ENCODE peak calls at places on chromosomes 1 and 21, in six cellular contexts. S is left cardiac atrium; I is CD8-positive, alpha-beta memory T cell; K is NCI-H2107; E is anterior cingulate cortex; T is activated effector memory CD4-positive, alpha-beta T cell treated with anti-CD3 and anti-CD28 coated beads, Interleukin-2, amount 50 U/mL, for 16 hours. Q is an unnamed sample.
A peak's percentile ranks its signal among the peaks of the same experiment; 100 is the strongest.

GRCh38 chr1:165726169-165726568 is 27.8 kb upstream of the ALDH9A1 start:
- DNase-seq in S (no peak), I (no peak), K (no peak), E (no peak), T (no peak), Q (no peak)

GRCh38 chr1:12617901-12618660 is at the start of gene DHRS3:
- DNase-seq in S (peak; percentile 79), I (peak; percentile 76), K (peak; percentile 30), E (peak; percentile 67), T (peak; percentile 87), Q (peak; percentile 66)

GRCh38 chr1:10470043-10470442 is 2.3 kb downstream of the DFFA start:
- DNase-seq in S (no peak), I (no peak), K (no peak), E (no peak), T (no peak), Q (no peak)

GRCh38 chr1:10960954-10961833 is 51.3 kb upstream of the TARDBP start:
- DNase-seq in S (peak; percentile 82), I (peak; percentile 55), K (peak; percentile 79), E (peak; percentile 33), T (peak; percentile 92), Q (peak; percentile 33)

GRCh38 chr1:22408180-22408579 is 43.5 kb upstream of the ZBTB40 start:
- DNase-seq in S (no peak), I (no peak), K (no peak), E (no peak), T (no peak), Q (no peak)

GRCh38 chr1:222754386-222755139 is 17.6 kb downstream of the FAM177B start:
- DNase-seq in S (peak; percentile 62), I (no peak), K (no peak), E (no peak), T (no peak), Q (no peak)

GRCh38 chr21:29741761-29742160 is 198.0 kb downstream of the GRIK1 start:
- DNase-seq in S (no peak), I (no peak), K (no peak), E (no peak), T (no peak), Q (no peak)

GRCh38 chr1:25620701-25621350 is 4.2 kb downstream of the MAN1C1 start:
- DNase-seq in S (no peak), I (no peak), K (no peak), E (no peak), T (no peak), Q (no peak)

GRCh38 chr1:33560680-33561079 is 88.2 kb downstream of the ZSCAN20 start:
- DNase-seq in S (no peak), I (no peak), K (no peak), E (no peak), T (no peak), Q (no peak)

GRCh38 chr1:241924080-241924808 is 33.3 kb upstream of the BECN2 start:
- DNase-seq in S (no peak), I (no peak), K (no peak), E (no peak), T (no peak), Q (no peak)

GRCh38 chr1:53957231-53957818 is 11.2 kb downstream of the LRRC42 start:
- DNase-seq in S (no peak), I (no peak), K (no peak), E (no peak), T (no peak), Q (no peak)

GRCh38 chr1:204924013-204924759 is 53.5 kb downstream of the NFASC start:
- DNase-seq in S (no peak), I (no peak), K (no peak), E (no peak), T (no peak), Q (no peak)

GRCh38 chr1:28860332-28861073 is 48.5 kb downstream of the OPRD1 start:
- DNase-seq in S (no peak), I (no peak), K (no peak), E (no peak), T (no peak), Q (no peak)

GRCh38 chr1:206524739-206525364 is 17.5 kb downstream of the RASSF5 start:
- DNase-seq in S (no peak), I (no peak), K (no peak), E (no peak), T (no peak), Q (no peak)

Q was measured in amygdala.